ENCODE peak calls at places on chromosomes 5 and 9, in five cellular contexts. E is heart left ventricle, V is aorta, F is Panc1, J is lower lobe of right lung. L is an unnamed sample.

GRCh38 chr5:132083065-132083678 is 9.6 kb downstream of the CSF2 start:
- DNase-seq in V (peak), F (no peak), E (peak), J (no peak), L (no peak)

GRCh38 chr5:180401236-180401907 is 48.2 kb upstream of the GFPT2 start:
- DNase-seq in J (no peak), F (no peak), E (no peak), V (peak), L (no peak)

GRCh38 chr9:69822091-69822750 is 1.6 kb downstream of the CFAP95 start:
- DNase-seq in F (no peak), J (no peak), V (no peak), E (no peak), L (no peak)

GRCh38 chr5:55021465-55021864 is 2.6 kb upstream of the GZMK start:
- DNase-seq in J (no peak), E (no peak), F (no peak), V (no peak), L (no peak)

GRCh38 chr5:59357421-59357977 is 536.0 kb downstream of the PDE4D start:
- DNase-seq in E (peak), V (peak), J (peak), F (no peak), L (no peak)

GRCh38 chr9:85897853-85898252 is 43.1 kb upstream of the NAA35 start:
- DNase-seq in V (no peak), E (no peak), J (no peak), F (no peak), L (no peak)

GRCh38 chr5:92566113-92566767 is 1014.8 kb downstream of the NR2F1-AS1 start:
- DNase-seq in V (no peak), E (no peak), F (no peak), J (no peak), L (no peak)

GRCh38 chr5:10442581-10442980 is 902 bp downstream of the ROPN1L start:
- DNase-seq in E (no peak), J (no peak), F (no peak), V (no peak), L (no peak)

GRCh38 chr9:114339130-114339908 is 9.7 kb downstream of the ORM2 start:
- DNase-seq in E (peak), V (peak), F (peak), J (peak), L (peak)

GRCh38 chr5:42923710-42924109 is 112.0 kb upstream of the SELENOP start:
- DNase-seq in E (no peak), J (no peak), F (no peak), V (no peak), L (no peak)

GRCh38 chr9:131111186-131111853 is 14.1 kb upstream of the NUP214 start:
- DNase-seq in V (peak), F (no peak), J (no peak), E (no peak), L (no peak)

GRCh38 chr9:16191691-16192402 is 639.0 kb downstream of the CCDC171 start:
- DNase-seq in J (peak), F (peak), V (peak), E (peak), L (peak)

DNA sequence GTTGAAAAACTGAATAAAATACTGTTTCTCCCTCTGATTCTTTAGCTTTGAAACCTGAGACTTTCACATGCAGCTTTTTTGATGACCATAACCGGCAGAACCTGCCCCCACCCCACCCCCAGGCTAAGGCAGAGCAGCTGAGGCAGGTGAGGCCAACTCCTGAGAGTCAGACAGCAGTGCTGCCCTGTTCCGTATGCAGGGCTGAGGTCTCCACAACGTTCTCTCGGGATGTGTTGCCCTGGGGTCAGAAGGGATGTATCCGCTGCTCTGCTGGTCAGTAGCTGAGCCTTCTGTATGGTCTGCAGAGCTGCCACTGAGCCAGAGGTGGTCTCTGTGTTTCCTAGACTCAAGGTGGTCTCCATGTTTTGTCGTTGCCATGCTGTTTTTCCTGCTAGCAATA is 190.5 kb downstream of the AOPEP start:
- DNase-seq in V (no peak), F (no peak), E (no peak), J (no peak), L (no peak)
- H3K4me3 ChIP-seq in V (no peak), F (no peak), E (no peak), J (no peak), L (no peak)

GRCh38 chr9:38656896-38657295 is 36.5 kb upstream of the ANKRD18A start:
- DNase-seq in J (no peak), E (no peak), F (no peak), V (no peak), L (no peak)
- H3K4me3 ChIP-seq in J (no peak), E (no peak), F (no peak), V (no peak), L (no peak)

GRCh38 chr5:163377982-163378381 is 59.4 kb upstream of the CCNG1 start:
- DNase-seq in F (no peak), V (no peak), E (no peak), J (no peak), L (no peak)

GRCh38 chr5:163369986-163370385 is 67.4 kb upstream of the CCNG1 start:
- DNase-seq in F (no peak), V (no peak), J (no peak), E (no peak), L (no peak)

GRCh38 chr5:163379298-163380155 is 57.9 kb upstream of the CCNG1 start:
- DNase-seq in E (no peak), F (peak), J (no peak), V (no peak), L (no peak)

DNA sequence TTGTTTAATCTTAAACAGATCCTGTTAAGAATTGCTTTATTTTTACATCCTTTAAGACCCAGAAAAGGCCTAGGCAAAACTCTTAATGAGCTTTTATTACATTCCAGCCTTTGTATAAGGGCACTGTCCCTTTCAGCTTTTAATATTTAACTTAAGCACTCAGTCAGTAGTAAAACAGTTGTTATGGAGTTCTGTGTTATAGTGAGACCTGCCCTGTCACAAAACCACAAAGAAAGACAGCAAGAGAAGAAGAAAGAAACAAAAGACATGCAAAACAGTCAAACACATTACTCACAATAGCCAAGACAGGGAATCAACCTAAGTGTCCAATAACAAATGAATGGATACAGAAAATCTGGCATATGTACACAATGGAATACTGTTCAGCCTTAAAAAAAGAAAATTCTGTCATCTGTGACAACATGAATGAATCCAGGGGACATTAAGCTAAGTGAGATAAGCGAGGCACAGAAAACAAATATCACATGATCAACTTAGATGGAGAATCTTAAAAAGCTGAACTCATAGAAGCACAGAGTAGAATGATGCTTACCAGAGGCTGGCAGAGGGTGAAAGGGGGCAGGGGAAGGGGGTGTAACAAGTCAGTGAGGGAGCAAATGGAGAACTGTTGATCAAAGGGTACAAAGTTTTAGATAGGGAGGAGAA is 63.9 kb upstream of the CCNG1 start:
- DNase-seq in V (no peak), E (no peak), F (no peak), J (no peak), L (no peak)
- H3K4me3 ChIP-seq in V (no peak), E (no peak), F (no peak), J (no peak), L (no peak)

GRCh38 chr5:139439013-139439903 is at the start of gene DNAJC18:
- DNase-seq in E (peak), V (peak), F (peak), J (peak), L (peak)
- H3K4me3 ChIP-seq in E (peak), V (peak), F (peak), J (peak), L (peak)